ENCODE peak calls at places on chromosomes 11 and 22, in four cellular contexts. T is AG04450, D is H9, N is endothelial cell of umbilical vein. H is an unnamed sample.

GRCh38 chr22:46881373-46882118 is 119.1 kb downstream of the TBC1D22A start:
- DNase-seq in T (no peak), D (no peak), N (no peak), H (no peak)

GRCh38 chr11:59822989-59823566 is 12.5 kb upstream of the MRPL16 start:
- DNase-seq in T (peak; percentile 13), D (no peak), N (peak; percentile 87), H (peak; percentile 46)

GRCh38 chr11:9688716-9689511 is 25.0 kb downstream of the SWAP70 start:
- DNase-seq in N (peak; percentile 96), T (peak; percentile 39), D (no peak), H (no peak)

GRCh38 chr22:45284705-45285305 is at the start of gene UPK3A:
- DNase-seq in D (peak; percentile 89), N (peak; percentile 30), T (no peak), H (no peak)

GRCh38 chr11:100691886-100692285 is 4.8 kb downstream of the ARHGAP42 start:
- DNase-seq in N (no peak), D (no peak), T (no peak), H (no peak)

GRCh38 chr22:25403284-25403606 is 161.2 kb upstream of the GRK3 start:
- DNase-seq in D (no peak), N (no peak), T (no peak), H (no peak)

GRCh38 chr11:42319926-42320325 is 860.5 kb upstream of the LRRC4C start:
- DNase-seq in T (no peak), N (peak; percentile 64), D (no peak), H (no peak)

GRCh38 chr11:1864831-1865665 is 12.2 kb downstream of the LSP1 start:
- DNase-seq in T (no peak), D (no peak), N (no peak), H (no peak)

GRCh38 chr11:14306481-14306880 is 52.5 kb downstream of the RRAS2 start:
- DNase-seq in T (no peak), D (peak; percentile 45), N (no peak), H (no peak)

GRCh38 chr11:13143486-13144297 is 133.9 kb upstream of the BMAL1 start:
- DNase-seq in D (no peak), T (no peak), N (peak; percentile 37), H (no peak)

GRCh38 chr11:69497221-69497787 is 15.8 kb downstream of the LINC01488 start:
- DNase-seq in D (no peak), T (peak; percentile 90), N (peak; percentile 83), H (no peak)

GRCh38 chr11:1400168-1401000 is 10.7 kb downstream of the BRSK2 start:
- DNase-seq in T (no peak), D (no peak), N (no peak), H (no peak)

GRCh38 chr11:113906038-113906437 is 1.4 kb downstream of the HTR3B start:
- DNase-seq in D (peak; percentile 61), N (no peak), T (peak; percentile 8), H (peak; percentile 73)

GRCh38 chr22:45785458-45785857 is 113.8 kb downstream of the ATXN10 start:
- DNase-seq in T (no peak), D (no peak), N (no peak), H (no peak)

GRCh38 chr11:72752088-72752914 is at the start of gene ARAP1:
- DNase-seq in D (peak; percentile 90), T (no peak), N (peak; percentile 64), H (peak; percentile 83)

GRCh38 chr11:77065878-77066228 is 918 bp upstream of the CAPN5 start:
- DNase-seq in D (peak; percentile 43), N (no peak), T (no peak), H (peak; percentile 17)

GRCh38 chr11:50186146-50186545 is 153.5 kb downstream of the OR4C45 start:
- DNase-seq in D (no peak), T (no peak), N (no peak), H (no peak)

GRCh38 chr11:2662024-2662312 is 37.8 kb downstream of the KCNQ1OT1 start:
- DNase-seq in N (no peak), D (no peak), T (no peak), H (no peak)

GRCh38 chr11:35056391-35057093 is 82.4 kb upstream of the CD44 start:
- DNase-seq in N (peak; percentile 26), D (no peak), T (no peak), H (no peak)

GRCh38 chr11:43282607-43283440 is 29.0 kb upstream of the API5 start:
- DNase-seq in N (peak; percentile 50), T (no peak), D (peak; percentile 55), H (peak; percentile 36)

GRCh38 chr11:27700351-27701261 is at the start of gene BDNF:
- DNase-seq in D (peak; percentile 58), T (no peak), N (peak; percentile 55), H (peak; percentile 30)

GRCh38 chr11:1205987-1206331 is 16.9 kb upstream of the MUC5B start:
- DNase-seq in D (peak; percentile 15), N (no peak), T (no peak), H (no peak)

GRCh38 chr11:46521947-46522681 is 71.7 kb downstream of the AMBRA1 start:
- DNase-seq in T (no peak), N (no peak), D (no peak), H (no peak)

GRCh38 chr11:87466228-87466627 is 428.5 kb downstream of the TMEM135 start:
- DNase-seq in D (no peak), T (no peak), N (no peak), H (no peak)

GRCh38 chr11:19845633-19846032 is 133.0 kb downstream of the NAV2 start:
- DNase-seq in T (no peak), D (no peak), N (no peak), H (no peak)

GRCh38 chr11:75453916-75454655 is 21.1 kb upstream of the KLHL35 start:
- DNase-seq in D (no peak), N (no peak), T (peak; percentile 32), H (no peak)

GRCh38 chr11:122659676-122660571 is 4.4 kb downstream of the UBASH3B start:
- DNase-seq in T (no peak), N (no peak), D (no peak), H (no peak)

GRCh38 chr22:24424001-24424900 is 3.1 kb upstream of the ADORA2A start:
- DNase-seq in D (no peak), N (no peak), T (no peak), H (no peak)

GRCh38 chr22:32237021-32237420 is 18.1 kb downstream of the SLC5A4 start:
- DNase-seq in T (no peak), D (no peak), N (no peak), H (no peak)

GRCh38 chr22:46054091-46054877 is 77.3 kb upstream of the WNT7B start:
- DNase-seq in T (no peak), D (no peak), N (peak; percentile 55), H (no peak)

GRCh38 chr11:4797212-4797611 is 7.0 kb downstream of the OR52R1 start:
- DNase-seq in D (no peak), N (no peak), T (no peak), H (no peak)

GRCh38 chr11:83025267-83025704 is 46.4 kb downstream of the RAB30 start:
- DNase-seq in D (no peak), N (peak; percentile 60), T (no peak), H (no peak)

GRCh38 chr11:119049081-119049480 is 7.9 kb downstream of the HYOU1 start:
- DNase-seq in N (no peak), T (no peak), D (no peak), H (no peak)

GRCh38 chr11:65592840-65593517 is 2.6 kb downstream of the KCNK7 start:
- DNase-seq in N (no peak), D (no peak), T (no peak), H (no peak)

GRCh38 chr11:61787928-61788491 is 4.4 kb downstream of the TMEM258 start:
- DNase-seq in D (peak; percentile 74), T (peak; percentile 3), N (peak; percentile 43), H (peak; percentile 87)
- TF ChIP-seq CTCF in D (peak; percentile 81), T (peak; percentile 61), N (peak; percentile 55), H (peak; percentile 88)

DNA sequence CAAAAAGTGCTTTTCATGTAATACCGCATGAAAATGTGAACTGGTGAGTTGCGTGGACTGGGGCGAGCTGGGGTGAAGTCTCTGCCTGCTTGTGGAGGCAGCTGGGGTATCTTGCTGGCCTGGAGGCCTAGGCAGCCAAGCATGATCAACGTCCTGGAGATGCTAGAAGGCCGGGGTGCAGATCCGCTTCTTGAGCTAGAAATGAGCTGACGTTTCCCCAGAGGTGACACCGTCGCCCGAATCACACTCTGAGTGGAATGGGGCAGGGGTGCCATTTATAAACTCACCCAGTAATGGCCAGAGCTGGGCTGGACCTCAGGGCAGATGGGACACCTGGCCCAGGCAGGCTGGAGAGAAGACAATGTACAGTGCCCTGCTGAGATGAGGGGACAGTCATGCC is 1513.0 kb downstream of the TBC1D22A start:
- DNase-seq in T (no peak), D (no peak), N (no peak), H (no peak)
- H3K9me3 ChIP-seq in T (peaks cover 72% of the 10 kb centered on the region), D (no peaks in the 10 kb centered on the region), N (peaks cover 21% of the 10 kb centered on the region), H (no peaks in the 10 kb centered on the region)

DNA sequence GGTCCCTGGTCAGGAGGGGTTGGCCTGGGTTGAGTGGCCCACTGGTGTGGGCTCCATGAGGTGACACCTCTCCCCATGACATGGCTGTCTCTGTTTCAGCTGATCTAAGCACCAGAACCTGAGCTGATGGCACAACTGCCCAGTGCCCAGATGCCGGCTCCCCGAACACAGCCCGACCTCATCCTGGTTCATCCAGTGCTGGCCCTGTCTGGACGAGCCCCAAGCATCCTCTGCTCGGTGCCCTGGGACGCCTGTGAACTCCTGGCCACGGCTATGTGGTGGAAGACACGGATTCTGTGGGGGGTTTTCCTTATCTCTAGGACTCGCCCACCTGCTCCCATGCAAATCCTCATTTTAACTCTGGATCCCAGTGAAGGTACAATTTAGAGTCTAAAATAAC is 389.2 kb downstream of the SHANK2 start:
- DNase-seq in T (no peak), N (no peak), D (no peak), H (no peak)
- H3K27me3 ChIP-seq in T (no peaks in the 10 kb centered on the region), N (no peaks in the 10 kb centered on the region), D (no peaks in the 10 kb centered on the region), H (no peaks in the 10 kb centered on the region)

DNA sequence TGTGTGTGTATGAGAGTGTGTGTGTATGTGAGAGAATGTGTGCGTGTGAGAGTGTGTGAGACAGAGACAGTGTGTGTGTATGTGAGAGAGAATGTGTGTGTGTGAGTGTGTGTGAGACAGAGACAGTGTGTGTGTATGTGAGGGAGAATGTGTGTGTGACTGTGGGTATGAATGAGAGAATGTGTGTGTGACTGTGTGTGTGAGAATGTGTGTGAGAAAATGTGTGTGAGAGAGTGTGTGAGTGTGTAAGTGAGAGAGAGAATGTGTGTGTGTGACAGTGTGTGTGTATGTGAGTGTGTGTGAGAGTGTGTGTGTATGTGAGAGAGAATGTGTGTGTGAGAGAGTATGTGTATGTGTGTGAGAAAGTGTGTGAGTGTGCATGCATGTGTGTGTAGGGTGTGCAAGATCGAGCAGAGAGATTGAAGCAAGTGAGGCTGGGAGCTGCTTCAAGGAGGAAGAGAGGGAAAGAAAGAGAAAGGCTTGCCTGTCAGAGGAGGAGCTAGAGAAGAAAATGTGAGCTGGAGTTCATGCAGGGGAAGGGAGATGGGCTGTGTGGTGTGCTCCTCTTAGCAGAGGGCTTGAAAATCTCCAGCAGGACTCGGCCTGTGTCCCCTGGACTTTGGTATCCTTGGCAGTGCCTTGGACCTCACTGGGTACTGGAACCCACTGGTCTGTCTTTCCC is 27.7 kb upstream of the TP53I11 start:
- DNase-seq in D (no peak), N (peak; percentile 19), T (no peak), H (no peak)
- TF ChIP-seq CTCF in D (no peak), N (no peak), T (no peak), H (no peak)